ENCODE peak calls at places on chromosomes 16 and 17, in eight cellular contexts. F is vagina; K is activated CD8-positive, alpha-beta T cell treated with anti-CD3 and anti-CD28 coated beads for 36 hours; N is endodermal cell; V is progenitor cell of endocrine pancreas; W is brain microvascular endothelial cell; A is ovary; E is sigmoid colon. B is an unnamed sample.

GRCh38 chr17:44591223-44591622 is 33.9 kb downstream of the FZD2 start:
- DNase-seq in W (no peak), N (no peak), K (no peak), A (no peak), F (no peak), V (no peak), E (no peak), B (no peak)

GRCh38 chr16:3149630-3150345 is 15.0 kb downstream of the ZNF213 start:
- DNase-seq in N (peak; percentile 91), V (peak; percentile 51), E (peak; percentile 83), F (no peak), K (peak; percentile 83), W (peak; percentile 56), A (peak; percentile 70), B (peak; percentile 80)

GRCh38 chr16:21554795-21555585 is 44.4 kb upstream of the METTL9 start:
- DNase-seq in K (peak; percentile 98), E (peak; percentile 95), V (peak; percentile 91), W (peak; percentile 84), F (no peak), A (peak; percentile 77), N (peak; percentile 98), B (peak; percentile 96)

GRCh38 chr17:59620518-59621259 is 994 bp downstream of the CLTC start:
- DNase-seq in K (peak; percentile 77), A (peak; percentile 40), N (peak; percentile 80), W (no peak), E (peak; percentile 73), V (no peak), F (no peak), B (no peak)

GRCh38 chr17:63963123-63963522 is 9.6 kb downstream of the SCN4A start:
- DNase-seq in E (no peak), K (no peak), V (no peak), F (no peak), W (no peak), N (no peak), A (no peak), B (peak; percentile 79)

GRCh38 chr16:27253526-27253930 is 15.0 kb downstream of the NSMCE1 start:
- DNase-seq in F (peak; percentile 83), N (no peak), W (peak; percentile 85), V (no peak), E (no peak), A (no peak), K (peak; percentile 44), B (no peak)

GRCh38 chr17:50765454-50766221 is 1.7 kb downstream of the ANKRD40CL start:
- DNase-seq in E (no peak), N (peak; percentile 55), K (no peak), A (no peak), W (no peak), F (no peak), V (no peak), B (peak; percentile 54)

GRCh38 chr17:27981978-27982377 is 60.5 kb upstream of the NLK start:
- DNase-seq in K (no peak), A (no peak), V (no peak), N (no peak), W (no peak), F (no peak), E (no peak), B (no peak)

GRCh38 chr17:50575581-50576210 is 15.2 kb downstream of the CACNA1G start:
- DNase-seq in V (no peak), A (no peak), E (no peak), W (no peak), F (no peak), N (no peak), K (peak; percentile 25), B (no peak)

GRCh38 chr17:19331134-19331533 is 31.4 kb downstream of the B9D1 start:
- DNase-seq in V (no peak), F (no peak), E (peak; percentile 60), W (peak; percentile 84), K (no peak), A (no peak), N (no peak), B (no peak)

DNA sequence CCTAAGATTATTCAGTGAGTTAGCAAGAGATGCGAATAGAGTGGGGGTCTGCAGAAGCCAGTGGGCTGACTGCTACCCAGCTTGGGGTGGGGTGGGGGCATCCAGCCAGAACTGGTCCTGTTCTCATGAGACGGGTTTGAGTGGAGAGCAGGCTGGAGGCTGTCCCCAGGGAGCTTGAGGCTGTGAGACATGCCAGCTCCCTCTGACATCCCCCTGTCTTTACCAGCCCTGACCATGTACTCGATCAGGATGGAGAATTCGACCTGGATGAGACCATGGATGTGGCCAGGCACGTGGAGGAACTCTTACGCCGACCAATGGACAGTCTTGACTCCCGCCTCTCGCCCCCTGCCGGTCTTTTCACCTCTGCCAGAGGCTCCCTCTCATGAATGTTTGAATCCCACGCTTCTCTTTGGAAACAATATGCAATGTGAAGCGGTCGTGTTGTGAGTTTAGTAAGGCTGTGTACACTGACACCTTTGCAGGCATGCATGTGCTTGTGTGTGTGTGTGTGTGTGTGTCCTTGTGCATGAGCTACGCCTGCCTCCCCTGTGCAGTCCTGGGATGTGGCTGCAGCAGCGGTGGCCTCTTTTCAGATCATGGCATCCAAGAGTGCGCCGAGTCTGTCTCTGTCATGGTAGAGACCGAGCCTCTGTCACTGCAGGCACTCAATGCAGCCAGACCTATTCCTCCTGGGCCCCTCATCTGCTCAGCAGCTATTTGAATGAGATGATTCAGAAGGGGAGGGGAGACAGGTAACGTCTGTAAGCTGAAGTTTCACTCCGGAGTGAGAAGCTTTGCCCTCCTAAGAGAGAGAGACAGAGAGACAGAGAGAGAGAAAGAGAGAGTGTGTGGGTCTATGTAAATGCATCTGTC is 22.2 kb downstream of the STAT5A start:
- DNase-seq in E (no peak), V (no peak), N (peak; percentile 82), W (no peak), A (no peak), K (peak; percentile 63), F (no peak), B (no peak)
- TF ChIP-seq CTCF in E (no peak), V (no peak), N (peak; percentile 57), W (peak; percentile 42), A (no peak), K (no peak), F (no peak), B (no peak)

GRCh38 chr17:82449883-82450356 is 632 bp downstream of the CYBC1 start:
- DNase-seq in W (no peak), F (no peak), V (no peak), E (no peak), K (peak; percentile 76), A (no peak), N (no peak), B (no peak)

GRCh38 chr17:82450357-82451106 is at the start of gene CYBC1:
- DNase-seq in W (peak; percentile 82), A (peak; percentile 95), V (peak; percentile 88), N (peak; percentile 98), K (peak; percentile 96), F (no peak), E (peak; percentile 97), B (peak; percentile 96)

GRCh38 chr17:82457071-82457789 is 1.3 kb upstream of the NARF start:
- DNase-seq in V (no peak), A (no peak), E (no peak), F (peak; percentile 87), K (peak; percentile 30), N (peak; percentile 44), W (no peak), B (no peak)

GRCh38 chr17:82449136-82449882 is 1.2 kb downstream of the CYBC1 start:
- DNase-seq in K (peak; percentile 90), N (peak; percentile 82), W (no peak), V (no peak), A (no peak), E (no peak), F (no peak), B (no peak)

GRCh38 chr17:82452162-82452561 is 1.6 kb upstream of the CYBC1 start:
- DNase-seq in V (no peak), E (no peak), N (no peak), K (no peak), W (no peak), F (no peak), A (no peak), B (no peak)
- TF ChIP-seq CTCF in V (no peak), E (no peak), N (no peak), K (no peak), W (no peak), F (no peak), A (no peak), B (no peak)

DNA sequence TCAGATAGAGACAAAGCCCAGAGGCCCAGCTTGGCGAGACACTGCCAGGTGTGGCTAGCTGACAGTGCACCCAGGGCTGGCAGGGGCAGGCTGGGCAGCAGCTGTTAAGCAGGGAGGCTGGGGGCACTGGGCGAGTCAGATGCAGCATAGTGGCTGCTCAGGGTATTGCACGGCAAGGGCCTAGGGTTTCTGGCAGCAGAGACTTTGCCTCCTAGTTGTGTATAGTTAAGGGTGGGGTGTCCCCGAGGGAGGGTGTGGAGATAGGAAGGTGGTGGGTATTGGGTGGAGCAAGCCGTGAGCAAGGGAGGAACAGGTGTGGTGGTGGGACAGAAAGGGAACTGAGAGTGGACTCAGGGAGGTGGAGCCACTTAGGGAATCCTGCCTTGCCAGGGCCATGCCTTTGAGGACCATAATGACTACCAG is 66.0 kb downstream of the SMPD3 start:
- DNase-seq in E (no peak), V (no peak), W (no peak), A (no peak), K (peak; percentile 55), N (peak; percentile 77), F (no peak), B (no peak)
- TF ChIP-seq CTCF in E (no peak), V (peak; percentile 41), W (peak; percentile 54), A (no peak), K (peak; percentile 73), N (peak; percentile 72), F (no peak), B (no peak)

GRCh38 chr17:39604911-39605491 is 2.7 kb downstream of the NEUROD2 start:
- DNase-seq in N (peak; percentile 70), V (no peak), W (no peak), A (no peak), F (no peak), K (no peak), E (no peak), B (no peak)
- TF ChIP-seq CTCF in N (no peak), V (no peak), W (no peak), A (no peak), F (no peak), K (no peak), E (no peak), B (no peak)

GRCh38 chr16:50627419-50627818 is 53.7 kb downstream of the SNX20 start:
- DNase-seq in N (peak; percentile 73), K (peak; percentile 75), A (peak; percentile 88), W (no peak), E (peak; percentile 91), V (no peak), F (no peak), B (peak; percentile 38)
- TF ChIP-seq CTCF in N (peak; percentile 47), K (peak; percentile 32), A (peak; percentile 69), W (peak; percentile 43), E (peak; percentile 54), V (no peak), F (no peak), B (peak; percentile 26)

GRCh38 chr17:43324205-43324893 is 74.4 kb upstream of the ARL4D start:
- DNase-seq in W (no peak), E (no peak), F (no peak), N (peak; percentile 81), K (no peak), V (no peak), A (no peak), B (no peak)
- TF ChIP-seq CTCF in W (peak; percentile 42), E (no peak), F (no peak), N (peak; percentile 64), K (no peak), V (peak; percentile 19), A (no peak), B (peak; percentile 24)